ENCODE peak calls at places on chromosomes 3 and 15, in four cellular contexts. W is neural progenitor cell, Y is SJSA1, O is kidney epithelial cell. L is an unnamed sample.

GRCh38 chr3:187319699-187320302 is 28.3 kb upstream of the MASP1 start:
- DNase-seq in Y (peak; percentile 61), W (peak; percentile 83), O (peak; percentile 23), L (peak; percentile 9)

GRCh38 chr3:122052968-122053367 is 2.2 kb upstream of the CD86 start:
- DNase-seq in W (no peak), O (no peak), Y (no peak), L (no peak)

GRCh38 chr3:57048052-57048671 is 12.3 kb upstream of the SPATA12 start:
- DNase-seq in O (no peak), W (no peak), Y (no peak), L (no peak)

GRCh38 chr15:44545934-44546802 is 9.2 kb downstream of the EIF3J start:
- DNase-seq in W (no peak), Y (peak; percentile 9), O (no peak), L (no peak)

GRCh38 chr3:30597131-30597768 is 9.2 kb upstream of the TGFBR2 start:
- DNase-seq in O (peak; percentile 98), Y (peak; percentile 44), W (no peak), L (no peak)

GRCh38 chr3:177640319-177640997 is 443.2 kb upstream of the TBL1XR1 start:
- DNase-seq in O (no peak), Y (no peak), W (no peak), L (no peak)

GRCh38 chr3:146274833-146275232 is 23.9 kb upstream of the PLSCR4 start:
- DNase-seq in Y (no peak), O (no peak), W (no peak), L (no peak)

GRCh38 chr15:56798639-56799038 is 65.3 kb upstream of the ZNF280D start:
- DNase-seq in W (no peak), Y (no peak), O (no peak), L (no peak)

GRCh38 chr3:112446343-112446742 is 52.9 kb downstream of the BTLA start:
- DNase-seq in Y (no peak), W (peak; percentile 26), O (peak; percentile 31), L (no peak)

GRCh38 chr15:19987389-19988048 is 554.1 kb downstream of the GOLGA6L6 start:
- DNase-seq in W (no peak), Y (no peak), O (no peak), L (no peak)

GRCh38 chr3:8962226-8962861 is 928 bp downstream of the RAD18 start:
- DNase-seq in O (no peak), W (no peak), Y (peak; percentile 18), L (no peak)
- H3K36me3 ChIP-seq in O (no peaks in the 10 kb centered on the region), W (peaks cover 6% of the 10 kb centered on the region), Y (peaks cover 29% of the 10 kb centered on the region), L (no peaks in the 10 kb centered on the region)

GRCh38 chr15:52480990-52481389 is 47.7 kb downstream of the MYO5A start:
- DNase-seq in O (no peak), W (no peak), Y (no peak), L (no peak)

GRCh38 chr15:52483712-52484111 is 45.0 kb downstream of the MYO5A start:
- DNase-seq in O (no peak), W (no peak), Y (peak; percentile 19), L (no peak)

GRCh38 chr15:52485290-52485689 is 43.4 kb downstream of the MYO5A start:
- DNase-seq in W (no peak), Y (no peak), O (no peak), L (no peak)

GRCh38 chr15:52486003-52486996 is 42.4 kb downstream of the MYO5A start:
- DNase-seq in O (no peak), W (peak; percentile 50), Y (no peak), L (no peak)

GRCh38 chr15:52481915-52482314 is 46.8 kb downstream of the MYO5A start:
- DNase-seq in W (no peak), Y (peak; percentile 62), O (peak; percentile 52), L (no peak)
- H3K4me3 ChIP-seq in W (no peak overlapping the region), Y (no peak overlapping the region), O (no peak overlapping the region), L (no peak overlapping the region)

GRCh38 chr15:88648357-88649214 is 9.8 kb downstream of the ISG20 start:
- DNase-seq in W (no peak), O (peak; percentile 18), Y (no peak), L (no peak)
- H3K36me3 ChIP-seq in W (no peaks in the 10 kb centered on the region), O (no peaks in the 10 kb centered on the region), Y (no peaks in the 10 kb centered on the region), L (no peaks in the 10 kb centered on the region)

GRCh38 chr15:28091313-28091712 is 7.8 kb downstream of the OCA2 start:
- DNase-seq in O (no peak), W (no peak), Y (no peak), L (no peak)

GRCh38 chr15:28096411-28096719 is 2.8 kb downstream of the OCA2 start:
- DNase-seq in O (no peak), W (no peak), Y (no peak), L (no peak)

GRCh38 chr15:28096720-28097431 is 2.2 kb downstream of the OCA2 start:
- DNase-seq in O (no peak), Y (peak; percentile 51), W (peak; percentile 71), L (no peak)

GRCh38 chr15:28094732-28095521 is 4.2 kb downstream of the OCA2 start:
- DNase-seq in W (peak; percentile 60), O (no peak), Y (no peak), L (no peak)

GRCh38 chr15:28093761-28094535 is 5.2 kb downstream of the OCA2 start:
- DNase-seq in W (no peak), Y (no peak), O (no peak), L (no peak)
- H3K4me3 ChIP-seq in W (peak overlapping the region; percentile 55), Y (no peak overlapping the region), O (no peak overlapping the region), L (peak overlapping the region; percentile 78)

GRCh38 chr3:172369590-172370259 is 78.5 kb downstream of the GHSR start:
- DNase-seq in O (no peak), W (no peak), Y (no peak), L (no peak)
- H3K36me3 ChIP-seq in O (no peaks in the 10 kb centered on the region), W (no peaks in the 10 kb centered on the region), Y (peaks cover 65% of the 10 kb centered on the region), L (peaks cover 3% of the 10 kb centered on the region)

GRCh38 chr3:129161860-129162271 is 1.0 kb upstream of the ISY1 start:
- DNase-seq in O (no peak), W (peak; percentile 27), Y (no peak), L (no peak)

GRCh38 chr3:129166579-129167332 is 5.9 kb upstream of the ISY1 start:
- DNase-seq in O (no peak), W (no peak), Y (no peak), L (no peak)

GRCh38 chr3:129164500-129164899 is 3.6 kb upstream of the ISY1 start:
- DNase-seq in O (no peak), Y (no peak), W (no peak), L (no peak)

GRCh38 chr3:129160891-129161859 is at the start of gene ISY1:
- DNase-seq in Y (peak; percentile 98), O (peak; percentile 73), W (peak; percentile 97), L (peak; percentile 47)

GRCh38 chr3:129162729-129163579 is 2.1 kb upstream of the ISY1 start:
- DNase-seq in W (peak; percentile 51), Y (no peak), O (no peak), L (no peak)
- H3K4me3 ChIP-seq in W (no peak overlapping the region), Y (no peak overlapping the region), O (no peak overlapping the region), L (no peak overlapping the region)

DNA sequence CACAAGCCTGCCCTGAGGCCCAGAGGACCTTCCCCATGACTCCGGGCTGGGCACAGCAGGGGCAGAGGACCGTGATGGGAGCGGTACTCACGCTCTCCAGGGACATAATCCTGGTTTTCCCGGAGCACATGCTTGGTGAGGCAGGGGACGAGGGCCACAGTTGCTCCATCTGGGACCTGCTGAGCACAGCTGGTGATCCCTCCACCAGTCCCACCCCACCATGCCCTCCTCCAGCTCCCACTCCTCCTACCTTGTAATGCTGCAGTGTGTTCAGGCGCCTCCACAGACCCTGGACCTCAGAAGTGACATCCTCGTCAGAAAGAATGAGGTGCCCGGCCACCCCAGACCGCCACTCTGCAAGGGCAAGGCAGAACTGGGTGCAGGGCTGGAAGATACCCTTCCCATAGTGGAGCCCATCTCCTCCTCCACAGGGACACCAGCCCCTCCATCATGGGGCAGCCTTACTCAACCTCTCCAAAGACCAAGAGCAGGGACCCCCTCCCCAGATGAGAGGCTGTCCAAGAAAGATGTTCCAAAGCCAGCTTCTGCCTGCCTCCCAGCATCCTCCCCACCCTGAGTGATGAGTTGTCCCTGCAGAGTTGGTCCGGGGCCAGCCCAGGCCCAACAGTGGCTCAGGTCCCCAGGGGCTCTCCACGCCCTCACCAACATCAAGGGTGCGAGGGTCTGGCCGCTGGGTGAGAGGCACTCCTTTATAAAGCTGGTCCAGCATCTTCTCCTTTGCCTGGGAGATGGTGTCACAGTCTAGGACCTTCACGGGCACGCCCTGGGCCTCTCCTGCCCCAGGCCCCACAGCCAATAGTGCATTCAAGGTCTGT is 19.5 kb downstream of the PLXNB1 start:
- DNase-seq in W (no peak), O (no peak), Y (no peak), L (no peak)
- H3K36me3 ChIP-seq in W (no peaks in the 10 kb centered on the region), O (peaks cover 16% of the 10 kb centered on the region), Y (no peaks in the 10 kb centered on the region), L (peaks cover 81% of the 10 kb centered on the region)

GRCh38 chr15:25416693-25417092 is 22.1 kb downstream of the UBE3A start:
- DNase-seq in W (peak; percentile 34), O (peak; percentile 53), Y (no peak), L (no peak)
- H3K4me3 ChIP-seq in W (peak overlapping the region; percentile 8), O (no peak overlapping the region), Y (no peak overlapping the region), L (no peak overlapping the region)

L was measured in thoracic aorta.